ENCODE peak calls at places on chromosome 4, in seven cellular contexts. D is esophagus squamous epithelium, E is posterior vena cava, F is heart left ventricle, S is GM04504, W is neural crest cell, B is ovary. I is an unnamed sample.

GRCh38 chr4:70818173-70818856 is 21.4 kb downstream of the GRSF1 start:
- DNase-seq in D (no peak), E (no peak), F (no peak), S (no peak), W (no peak), B (no peak), I (no peak)

GRCh38 chr4:92268642-92269041 is 35.1 kb upstream of the GRID2 start:
- DNase-seq in D (no peak), E (no peak), F (no peak), S (no peak), W (no peak), B (no peak), I (no peak)

GRCh38 chr4:26235500-26235899 is 85.3 kb upstream of the RBPJ start:
- DNase-seq in D (peak; percentile 2), E (peak; percentile 92), F (no peak), S (peak; percentile 63), W (no peak), B (no peak), I (peak; percentile 85)

GRCh38 chr4:10608501-10609219 is 75.9 kb downstream of the CLNK start:
- DNase-seq in D (no peak), E (no peak), F (no peak), S (no peak), W (no peak), B (no peak), I (no peak)

GRCh38 chr4:184165291-184165690 is 52.4 kb downstream of the ENPP6 start:
- DNase-seq in D (no peak), E (no peak), F (no peak), S (no peak), W (no peak), B (no peak), I (no peak)

GRCh38 chr4:184676093-184676492 is 26.6 kb downstream of the PRIMPOL start:
- DNase-seq in D (no peak), E (no peak), F (no peak), S (no peak), W (no peak), B (no peak), I (no peak)

GRCh38 chr4:1012031-1012739 is 759 bp downstream of the FGFRL1 start:
- DNase-seq in D (no peak), E (no peak), F (no peak), S (no peak), W (no peak), B (peak; percentile 70), I (no peak)

GRCh38 chr4:121397941-121398601 is 17.3 kb upstream of the QRFPR start:
- DNase-seq in D (no peak), E (no peak), F (peak; percentile 47), S (no peak), W (no peak), B (no peak), I (no peak)

GRCh38 chr4:86935833-86936721 is 1.3 kb downstream of the AFF1 start:
- DNase-seq in D (no peak), E (peak; percentile 91), F (peak; percentile 39), S (no peak), W (no peak), B (peak; percentile 43), I (peak; percentile 56)

GRCh38 chr4:68176500-68176899 is 46.8 kb upstream of the TMPRSS11F start:
- DNase-seq in D (no peak), E (no peak), F (no peak), S (no peak), W (no peak), B (no peak), I (no peak)

GRCh38 chr4:73859614-73860088 is 6.6 kb downstream of the PF4V1 start:
- DNase-seq in D (no peak), E (no peak), F (no peak), S (no peak), W (no peak), B (no peak), I (no peak)

GRCh38 chr4:161949941-161950725 is 213.7 kb downstream of the FSTL5 start:
- DNase-seq in D (no peak), E (no peak), F (no peak), S (no peak), W (no peak), B (no peak), I (no peak)

GRCh38 chr4:33941854-33942253 is 2302.5 kb downstream of the ARAP2 start:
- DNase-seq in D (no peak), E (no peak), F (no peak), S (no peak), W (no peak), B (no peak), I (no peak)

GRCh38 chr4:11467931-11468330 is 39.2 kb upstream of the HS3ST1 start:
- DNase-seq in D (no peak), E (no peak), F (no peak), S (no peak), W (no peak), B (no peak), I (no peak)

GRCh38 chr4:78002260-78002659 is 54.9 kb upstream of the FRAS1 start:
- DNase-seq in D (no peak), E (no peak), F (no peak), S (no peak), W (no peak), B (no peak), I (no peak)

GRCh38 chr4:10891866-10892265 is 207.3 kb upstream of the CLNK start:
- DNase-seq in D (no peak), E (no peak), F (no peak), S (no peak), W (no peak), B (no peak), I (no peak)

GRCh38 chr4:105715692-105716278 is 7.2 kb downstream of the GSTCD start:
- DNase-seq in D (no peak), E (no peak), F (no peak), S (no peak), W (no peak), B (no peak), I (no peak)

GRCh38 chr4:125838924-125839323 is 524.2 kb downstream of the FAT4 start:
- DNase-seq in D (no peak), E (no peak), F (no peak), S (no peak), W (no peak), B (no peak), I (no peak)

GRCh38 chr4:1218892-1219552 is 29.9 kb downstream of the CTBP1 start:
- DNase-seq in D (no peak), E (no peak), F (no peak), S (no peak), W (no peak), B (no peak), I (no peak)

GRCh38 chr4:31193516-31193915 is 473.3 kb downstream of the PCDH7 start:
- DNase-seq in D (no peak), E (no peak), F (no peak), S (no peak), W (no peak), B (no peak), I (no peak)

GRCh38 chr4:52904421-52904820 is 42.3 kb downstream of the RASL11B start:
- DNase-seq in D (no peak), E (no peak), F (no peak), S (no peak), W (no peak), B (no peak), I (no peak)

GRCh38 chr4:2332201-2332975 is 70.5 kb upstream of the MXD4 start:
- DNase-seq in D (no peak), E (peak; percentile 74), F (no peak), S (no peak), W (no peak), B (no peak), I (no peak)

GRCh38 chr4:7034262-7035081 is 8.7 kb upstream of the TADA2B start:
- DNase-seq in D (no peak), E (peak; percentile 67), F (no peak), S (peak; percentile 24), W (no peak), B (no peak), I (no peak)

GRCh38 chr4:153781717-153782416 is 7.0 kb downstream of the SFRP2 start:
- DNase-seq in D (no peak), E (no peak), F (no peak), S (no peak), W (no peak), B (no peak), I (no peak)

GRCh38 chr4:67456577-67457196 is 88.6 kb downstream of the CENPC start:
- DNase-seq in D (no peak), E (no peak), F (no peak), S (no peak), W (no peak), B (no peak), I (no peak)

GRCh38 chr4:90159193-90159592 is 32.0 kb downstream of the CCSER1 start:
- DNase-seq in D (no peak), E (no peak), F (no peak), S (no peak), W (no peak), B (no peak), I (no peak)

GRCh38 chr4:99710681-99711345 is 53.2 kb upstream of the C4orf54 start:
- DNase-seq in D (no peak), E (no peak), F (no peak), S (no peak), W (no peak), B (no peak), I (no peak)

GRCh38 chr4:148814030-148814429 is 371.8 kb upstream of the NR3C2 start:
- DNase-seq in D (no peak), E (no peak), F (no peak), S (no peak), W (no peak), B (no peak), I (no peak)

GRCh38 chr4:176038789-176039188 is 26.9 kb upstream of the WDR17 start:
- DNase-seq in D (no peak), E (no peak), F (no peak), S (no peak), W (no peak), B (no peak), I (no peak)